ENCODE peak calls at places on chromosomes 12 and 14, in ten cellular contexts. One of them, this sample, is unnamed.
A peak's percentile ranks its signal among the peaks of the same experiment; 100 is the strongest.

GRCh38 chr12:93322784-93323183 is 54.9 kb upstream of the NUDT4 start:
- DNase-seq in H4: peak; percentile 20
- DNase-seq in mucosa of gallbladder: no peak
- DNase-seq in stimulated activated CD8-positive, alpha-beta memory T cell treated with anti-CD3 and anti-CD28 coated beads, Interleukin-2, amount 100 ng/mL, for 1 hour: no peak
- DNase-seq in ovary: no peak
- DNase-seq in transverse colon: peak; percentile 32
- DNase-seq in colonic mucosa: peak; percentile 42
- DNase-seq in HS-5: peak; percentile 43
- DNase-seq in left ventricle myocardium inferior: no peak
- DNase-seq in heart left ventricle: no peak
- DNase-seq in this sample: no peak

GRCh38 chr12:111455448-111456320 is 50.0 kb downstream of the SH2B3 start:
- DNase-seq in H4: no peak
- DNase-seq in mucosa of gallbladder: no peak
- DNase-seq in stimulated activated CD8-positive, alpha-beta memory T cell treated with anti-CD3 and anti-CD28 coated beads, Interleukin-2, amount 100 ng/mL, for 1 hour: no peak
- DNase-seq in ovary: no peak
- DNase-seq in transverse colon: no peak
- DNase-seq in colonic mucosa: no peak
- DNase-seq in HS-5: no peak
- DNase-seq in left ventricle myocardium inferior: no peak
- DNase-seq in heart left ventricle: no peak
- DNase-seq in this sample: no peak

GRCh38 chr14:75259510-75259855 is 19.1 kb upstream of the FOS start:
- DNase-seq in H4: no peak
- DNase-seq in mucosa of gallbladder: no peak
- DNase-seq in stimulated activated CD8-positive, alpha-beta memory T cell treated with anti-CD3 and anti-CD28 coated beads, Interleukin-2, amount 100 ng/mL, for 1 hour: no peak
- DNase-seq in ovary: no peak
- DNase-seq in transverse colon: no peak
- DNase-seq in colonic mucosa: no peak
- DNase-seq in HS-5: no peak
- DNase-seq in left ventricle myocardium inferior: no peak
- DNase-seq in heart left ventricle: no peak
- DNase-seq in this sample: no peak

GRCh38 chr12:58914457-58914856 is 5.8 kb downstream of the LRIG3 start:
- DNase-seq in H4: no peak
- DNase-seq in mucosa of gallbladder: no peak
- DNase-seq in stimulated activated CD8-positive, alpha-beta memory T cell treated with anti-CD3 and anti-CD28 coated beads, Interleukin-2, amount 100 ng/mL, for 1 hour: no peak
- DNase-seq in ovary: no peak
- DNase-seq in transverse colon: no peak
- DNase-seq in colonic mucosa: no peak
- DNase-seq in HS-5: no peak
- DNase-seq in left ventricle myocardium inferior: no peak
- DNase-seq in heart left ventricle: no peak
- DNase-seq in this sample: no peak

GRCh38 chr12:107656302-107656701 is 29.3 kb upstream of the PWP1 start:
- DNase-seq in H4: no peak
- DNase-seq in mucosa of gallbladder: no peak
- DNase-seq in stimulated activated CD8-positive, alpha-beta memory T cell treated with anti-CD3 and anti-CD28 coated beads, Interleukin-2, amount 100 ng/mL, for 1 hour: no peak
- DNase-seq in ovary: no peak
- DNase-seq in transverse colon: no peak
- DNase-seq in colonic mucosa: no peak
- DNase-seq in HS-5: no peak
- DNase-seq in left ventricle myocardium inferior: no peak
- DNase-seq in heart left ventricle: no peak
- DNase-seq in this sample: no peak

GRCh38 chr14:105861985-105862465 is 335.6 kb downstream of the TMEM121 start:
- DNase-seq in H4: no peak
- DNase-seq in mucosa of gallbladder: no peak
- DNase-seq in stimulated activated CD8-positive, alpha-beta memory T cell treated with anti-CD3 and anti-CD28 coated beads, Interleukin-2, amount 100 ng/mL, for 1 hour: no peak
- DNase-seq in ovary: no peak
- DNase-seq in transverse colon: peak; percentile 27
- DNase-seq in colonic mucosa: no peak
- DNase-seq in HS-5: no peak
- DNase-seq in left ventricle myocardium inferior: peak; percentile 3
- DNase-seq in heart left ventricle: no peak
- DNase-seq in this sample: no peak

GRCh38 chr12:101925352-101925751 is 48.0 kb downstream of the DRAM1 start:
- DNase-seq in H4: peak; percentile 94
- DNase-seq in mucosa of gallbladder: peak; percentile 77
- DNase-seq in stimulated activated CD8-positive, alpha-beta memory T cell treated with anti-CD3 and anti-CD28 coated beads, Interleukin-2, amount 100 ng/mL, for 1 hour: no peak
- DNase-seq in ovary: peak; percentile 45
- DNase-seq in transverse colon: peak; percentile 46
- DNase-seq in colonic mucosa: peak; percentile 27
- DNase-seq in HS-5: peak; percentile 92
- DNase-seq in left ventricle myocardium inferior: peak; percentile 46
- DNase-seq in heart left ventricle: peak; percentile 62
- DNase-seq in this sample: no peak

GRCh38 chr14:51862839-51863235 is 2.4 kb downstream of the GNG2 start:
- DNase-seq in H4: no peak
- DNase-seq in mucosa of gallbladder: no peak
- DNase-seq in stimulated activated CD8-positive, alpha-beta memory T cell treated with anti-CD3 and anti-CD28 coated beads, Interleukin-2, amount 100 ng/mL, for 1 hour: no peak
- DNase-seq in ovary: no peak
- DNase-seq in transverse colon: no peak
- DNase-seq in colonic mucosa: no peak
- DNase-seq in HS-5: no peak
- DNase-seq in left ventricle myocardium inferior: no peak
- DNase-seq in heart left ventricle: no peak
- DNase-seq in this sample: no peak

GRCh38 chr14:61611880-61612630 is 83.3 kb upstream of the HIF1A start:
- DNase-seq in H4: no peak
- DNase-seq in mucosa of gallbladder: no peak
- DNase-seq in stimulated activated CD8-positive, alpha-beta memory T cell treated with anti-CD3 and anti-CD28 coated beads, Interleukin-2, amount 100 ng/mL, for 1 hour: no peak
- DNase-seq in ovary: no peak
- DNase-seq in transverse colon: no peak
- DNase-seq in colonic mucosa: no peak
- DNase-seq in HS-5: no peak
- DNase-seq in left ventricle myocardium inferior: no peak
- DNase-seq in heart left ventricle: no peak
- DNase-seq in this sample: no peak

GRCh38 chr12:105980048-105980447 is 158.7 kb downstream of the NUAK1 start:
- DNase-seq in H4: no peak
- DNase-seq in mucosa of gallbladder: no peak
- DNase-seq in stimulated activated CD8-positive, alpha-beta memory T cell treated with anti-CD3 and anti-CD28 coated beads, Interleukin-2, amount 100 ng/mL, for 1 hour: no peak
- DNase-seq in ovary: no peak
- DNase-seq in transverse colon: no peak
- DNase-seq in colonic mucosa: no peak
- DNase-seq in HS-5: no peak
- DNase-seq in left ventricle myocardium inferior: no peak
- DNase-seq in heart left ventricle: no peak
- DNase-seq in this sample: no peak

GRCh38 chr12:121708313-121709063 is 4.1 kb upstream of the TMEM120B start:
- DNase-seq in H4: no peak
- DNase-seq in mucosa of gallbladder: no peak
- DNase-seq in stimulated activated CD8-positive, alpha-beta memory T cell treated with anti-CD3 and anti-CD28 coated beads, Interleukin-2, amount 100 ng/mL, for 1 hour: no peak
- DNase-seq in ovary: no peak
- DNase-seq in transverse colon: no peak
- DNase-seq in colonic mucosa: no peak
- DNase-seq in HS-5: no peak
- DNase-seq in left ventricle myocardium inferior: no peak
- DNase-seq in heart left ventricle: no peak
- DNase-seq in this sample: no peak

GRCh38 chr14:57854571-57854970 is 11.3 kb downstream of the SLC35F4 start:
- DNase-seq in H4: no peak
- DNase-seq in mucosa of gallbladder: no peak
- DNase-seq in stimulated activated CD8-positive, alpha-beta memory T cell treated with anti-CD3 and anti-CD28 coated beads, Interleukin-2, amount 100 ng/mL, for 1 hour: no peak
- DNase-seq in ovary: no peak
- DNase-seq in transverse colon: no peak
- DNase-seq in colonic mucosa: no peak
- DNase-seq in HS-5: no peak
- DNase-seq in left ventricle myocardium inferior: no peak
- DNase-seq in heart left ventricle: no peak
- DNase-seq in this sample: no peak

GRCh38 chr12:125210104-125210755 is 145.0 kb downstream of the AACS start:
- DNase-seq in H4: no peak
- DNase-seq in mucosa of gallbladder: no peak
- DNase-seq in stimulated activated CD8-positive, alpha-beta memory T cell treated with anti-CD3 and anti-CD28 coated beads, Interleukin-2, amount 100 ng/mL, for 1 hour: no peak
- DNase-seq in ovary: no peak
- DNase-seq in transverse colon: no peak
- DNase-seq in colonic mucosa: no peak
- DNase-seq in HS-5: no peak
- DNase-seq in left ventricle myocardium inferior: no peak
- DNase-seq in heart left ventricle: no peak
- DNase-seq in this sample: no peak

GRCh38 chr14:38469156-38469555 is 213.3 kb upstream of the CLEC14A start:
- DNase-seq in H4: no peak
- DNase-seq in mucosa of gallbladder: no peak
- DNase-seq in stimulated activated CD8-positive, alpha-beta memory T cell treated with anti-CD3 and anti-CD28 coated beads, Interleukin-2, amount 100 ng/mL, for 1 hour: no peak
- DNase-seq in ovary: no peak
- DNase-seq in transverse colon: no peak
- DNase-seq in colonic mucosa: no peak
- DNase-seq in HS-5: no peak
- DNase-seq in left ventricle myocardium inferior: no peak
- DNase-seq in heart left ventricle: no peak
- DNase-seq in this sample: no peak

GRCh38 chr14:24443053-24443683 is 592 bp upstream of the SDR39U1 start:
- DNase-seq in H4: no peak
- DNase-seq in mucosa of gallbladder: no peak
- DNase-seq in stimulated activated CD8-positive, alpha-beta memory T cell treated with anti-CD3 and anti-CD28 coated beads, Interleukin-2, amount 100 ng/mL, for 1 hour: no peak
- DNase-seq in ovary: no peak
- DNase-seq in transverse colon: no peak
- DNase-seq in colonic mucosa: no peak
- DNase-seq in HS-5: no peak
- DNase-seq in left ventricle myocardium inferior: no peak
- DNase-seq in heart left ventricle: no peak
- DNase-seq in this sample: no peak

GRCh38 chr12:12505544-12506501 is 56.8 kb downstream of the DUSP16 start:
- DNase-seq in H4: no peak
- DNase-seq in mucosa of gallbladder: no peak
- DNase-seq in stimulated activated CD8-positive, alpha-beta memory T cell treated with anti-CD3 and anti-CD28 coated beads, Interleukin-2, amount 100 ng/mL, for 1 hour: no peak
- DNase-seq in ovary: no peak
- DNase-seq in transverse colon: no peak
- DNase-seq in colonic mucosa: no peak
- DNase-seq in HS-5: peak; percentile 49
- DNase-seq in left ventricle myocardium inferior: no peak
- DNase-seq in heart left ventricle: no peak
- DNase-seq in this sample: no peak

GRCh38 chr12:122836027-122836921 is 1.0 kb downstream of the HIP1R start:
- DNase-seq in H4: no peak
- DNase-seq in mucosa of gallbladder: peak; percentile 45
- DNase-seq in stimulated activated CD8-positive, alpha-beta memory T cell treated with anti-CD3 and anti-CD28 coated beads, Interleukin-2, amount 100 ng/mL, for 1 hour: no peak
- DNase-seq in ovary: no peak
- DNase-seq in transverse colon: peak; percentile 72
- DNase-seq in colonic mucosa: peak; percentile 78
- DNase-seq in HS-5: no peak
- DNase-seq in left ventricle myocardium inferior: no peak
- DNase-seq in heart left ventricle: no peak
- DNase-seq in this sample: peak; percentile 60

GRCh38 chr14:102056694-102057442 is 30.0 kb downstream of the HSP90AA1 start:
- DNase-seq in H4: no peak
- DNase-seq in mucosa of gallbladder: no peak
- DNase-seq in stimulated activated CD8-positive, alpha-beta memory T cell treated with anti-CD3 and anti-CD28 coated beads, Interleukin-2, amount 100 ng/mL, for 1 hour: no peak
- DNase-seq in ovary: no peak
- DNase-seq in transverse colon: no peak
- DNase-seq in colonic mucosa: no peak
- DNase-seq in HS-5: no peak
- DNase-seq in left ventricle myocardium inferior: no peak
- DNase-seq in heart left ventricle: no peak
- DNase-seq in this sample: no peak

GRCh38 chr14:74619672-74620131 is 7.7 kb upstream of the LTBP2 start:
- DNase-seq in H4: peak; percentile 91
- DNase-seq in mucosa of gallbladder: peak; percentile 68
- DNase-seq in stimulated activated CD8-positive, alpha-beta memory T cell treated with anti-CD3 and anti-CD28 coated beads, Interleukin-2, amount 100 ng/mL, for 1 hour: no peak
- DNase-seq in ovary: peak; percentile 80
- DNase-seq in transverse colon: peak; percentile 59
- DNase-seq in colonic mucosa: peak; percentile 40
- DNase-seq in HS-5: peak; percentile 95
- DNase-seq in left ventricle myocardium inferior: peak; percentile 83
- DNase-seq in heart left ventricle: peak; percentile 86
- DNase-seq in this sample: peak; percentile 68

GRCh38 chr14:72503696-72504368 is 390.1 kb downstream of the DPF3 start:
- DNase-seq in H4: no peak
- DNase-seq in mucosa of gallbladder: no peak
- DNase-seq in stimulated activated CD8-positive, alpha-beta memory T cell treated with anti-CD3 and anti-CD28 coated beads, Interleukin-2, amount 100 ng/mL, for 1 hour: no peak
- DNase-seq in ovary: no peak
- DNase-seq in transverse colon: no peak
- DNase-seq in colonic mucosa: no peak
- DNase-seq in HS-5: no peak
- DNase-seq in left ventricle myocardium inferior: no peak
- DNase-seq in heart left ventricle: no peak
- DNase-seq in this sample: no peak

This sample was measured in Calu3.